ENCODE peak calls at places on chromosome 16, in nine cellular contexts. N, U, D, K, Z, I, M, T and P are unnamed samples.

GRCh38 chr16:84282533-84282932 is 12.1 kb upstream of the WFDC1 start:
- DNase-seq in N (no peak), U (no peak), D (no peak), K (no peak), Z (no peak), I (no peak), M (no peak), T (no peak), P (no peak)

GRCh38 chr16:68770671-68771070 is 33.6 kb downstream of the CDH1 start:
- DNase-seq in N (no peak), U (no peak), D (no peak), K (no peak), Z (no peak), I (no peak), M (no peak), T (no peak), P (no peak)

GRCh38 chr16:67165121-67166034 is 833 bp downstream of the HSF4 start:
- DNase-seq in N (no peak), U (no peak), D (no peak), K (no peak), Z (no peak), I (no peak), M (no peak), T (no peak), P (no peak)

GRCh38 chr16:75138636-75139035 is 9.7 kb upstream of the ZFP1 start:
- DNase-seq in N (no peak), U (no peak), D (no peak), K (no peak), Z (no peak), I (peak), M (peak), T (no peak), P (no peak)

GRCh38 chr16:67537270-67537635 is 8.6 kb downstream of the RIPOR1 start:
- DNase-seq in N (no peak), U (peak), D (peak), K (peak), Z (no peak), I (no peak), M (peak), T (peak), P (no peak)

GRCh38 chr16:53055603-53056527 is 1.1 kb downstream of the CHD9 start:
- DNase-seq in N (peak), U (no peak), D (no peak), K (peak), Z (no peak), I (peak), M (peak), T (peak), P (peak)

GRCh38 chr16:76194621-76195015 is 82.6 kb upstream of the CNTNAP4 start:
- DNase-seq in N (no peak), U (no peak), D (no peak), K (no peak), Z (no peak), I (peak), M (no peak), T (no peak), P (peak)

GRCh38 chr16:27222499-27223225 is 19.3 kb downstream of the KDM8 start:
- DNase-seq in N (no peak), U (no peak), D (no peak), K (no peak), Z (no peak), I (no peak), M (peak), T (peak), P (no peak)

GRCh38 chr16:77961811-77962210 is 60.5 kb upstream of the CLEC3A start:
- DNase-seq in N (no peak), U (no peak), D (no peak), K (no peak), Z (no peak), I (no peak), M (peak), T (no peak), P (peak)

GRCh38 chr16:49020436-49020835 is 261.2 kb downstream of the CBLN1 start:
- DNase-seq in N (no peak), U (no peak), D (no peak), K (no peak), Z (no peak), I (no peak), M (no peak), T (no peak), P (no peak)

GRCh38 chr16:49726155-49726554 is 129.8 kb downstream of the ZNF423 start:
- DNase-seq in N (no peak), U (no peak), D (no peak), K (no peak), Z (no peak), I (no peak), M (no peak), T (no peak), P (no peak)

GRCh38 chr16:87295259-87295658 is 21.9 kb downstream of the C16orf95 start:
- DNase-seq in N (peak), U (no peak), D (no peak), K (no peak), Z (no peak), I (no peak), M (peak), T (no peak), P (peak)

GRCh38 chr16:47643610-47644009 is 182.5 kb downstream of the PHKB start:
- DNase-seq in N (no peak), U (no peak), D (no peak), K (peak), Z (no peak), I (peak), M (peak), T (no peak), P (no peak)

GRCh38 chr16:55000595-55000994 is 69.9 kb downstream of the IRX5 start:
- DNase-seq in N (no peak), U (no peak), D (no peak), K (no peak), Z (no peak), I (peak), M (peak), T (no peak), P (peak)

GRCh38 chr16:10136916-10137315 is 45.3 kb downstream of the GRIN2A start:
- DNase-seq in N (no peak), U (no peak), D (no peak), K (no peak), Z (no peak), I (no peak), M (no peak), T (no peak), P (no peak)

GRCh38 chr16:57941016-57941656 is 29.8 kb downstream of the CNGB1 start:
- DNase-seq in N (no peak), U (no peak), D (peak), K (no peak), Z (no peak), I (peak), M (no peak), T (no peak), P (peak)

GRCh38 chr16:16009396-16009795 is 60.0 kb downstream of the ABCC1 start:
- DNase-seq in N (no peak), U (no peak), D (no peak), K (no peak), Z (no peak), I (no peak), M (no peak), T (no peak), P (no peak)

GRCh38 chr16:81360135-81360534 is 45.4 kb downstream of the GAN start:
- DNase-seq in N (no peak), U (no peak), D (no peak), K (no peak), Z (no peak), I (no peak), M (no peak), T (no peak), P (no peak)

GRCh38 chr16:8848231-8848938 is 20.4 kb downstream of the CARHSP1 start:
- DNase-seq in N (no peak), U (no peak), D (no peak), K (peak), Z (no peak), I (no peak), M (no peak), T (peak), P (no peak)

GRCh38 chr16:72313903-72314302 is 141.9 kb upstream of the PMFBP1 start:
- DNase-seq in N (no peak), U (no peak), D (no peak), K (no peak), Z (no peak), I (no peak), M (no peak), T (no peak), P (no peak)

GRCh38 chr16:4675864-4676786 is 17.2 kb upstream of the NUDT16L1 start:
- DNase-seq in N (no peak), U (peak), D (peak), K (peak), Z (no peak), I (no peak), M (no peak), T (no peak), P (no peak)

GRCh38 chr16:77610496-77610895 is 111.8 kb upstream of the NUDT7 start:
- DNase-seq in N (no peak), U (no peak), D (no peak), K (no peak), Z (no peak), I (no peak), M (no peak), T (no peak), P (peak)

GRCh38 chr16:86983621-86984020 is 333.6 kb downstream of the C16orf95 start:
- DNase-seq in N (no peak), U (no peak), D (no peak), K (no peak), Z (no peak), I (no peak), M (no peak), T (peak), P (no peak)

GRCh38 chr16:8869212-8869987 is 594 bp upstream of the CARHSP1 start:
- DNase-seq in N (peak), U (no peak), D (no peak), K (no peak), Z (no peak), I (no peak), M (no peak), T (no peak), P (no peak)

GRCh38 chr16:79013004-79013403 is 587.5 kb downstream of the MAF start:
- DNase-seq in N (peak), U (no peak), D (no peak), K (no peak), Z (no peak), I (no peak), M (no peak), T (no peak), P (no peak)

GRCh38 chr16:21300309-21301167 is 22.4 kb upstream of the CRYM start:
- DNase-seq in N (peak), U (peak), D (peak), K (peak), Z (peak), I (peak), M (peak), T (peak), P (peak)

GRCh38 chr16:50265260-50265659 is 1.1 kb upstream of the ADCY7 start:
- DNase-seq in N (no peak), U (no peak), D (no peak), K (peak), Z (no peak), I (no peak), M (no peak), T (peak), P (no peak)

GRCh38 chr16:26118575-26118974 is 426.8 kb downstream of the HS3ST4 start:
- DNase-seq in N (no peak), U (no peak), D (no peak), K (no peak), Z (no peak), I (no peak), M (no peak), T (no peak), P (no peak)